ENCODE peak calls at places on chromosomes 3 and 15, in five cellular contexts. A, J, B, G and T are unnamed samples. For H3K9me3 and H3K4me1, the result is how much of the 10 kb centered on the place peaks cover.

GRCh38 chr3:105868450-105868744 is 415 bp downstream of the CBLB start:
- DNase-seq in A (peak), J (peak), B (no peak), G (no peak), T (peak)

GRCh38 chr15:40963201-40963600 is 9.9 kb downstream of the CHAC1 start:
- DNase-seq in A (no peak), J (no peak), B (no peak), G (no peak), T (no peak)

GRCh38 chr3:186646106-186646505 is 5.9 kb downstream of the FETUB start:
- DNase-seq in A (no peak), J (no peak), B (no peak), G (no peak), T (no peak)

GRCh38 chr15:68578960-68579935 is at the start of gene CORO2B:
- DNase-seq in A (peak), J (peak), B (peak), G (peak), T (no peak)

GRCh38 chr3:186965141-186965879 is 35.0 kb downstream of the ST6GAL1 start:
- DNase-seq in A (no peak), J (no peak), B (no peak), G (no peak), T (no peak)

GRCh38 chr3:186510374-186511079 is 33.7 kb downstream of the CRYGS start:
- DNase-seq in A (peak), J (no peak), B (peak), G (peak), T (no peak)

GRCh38 chr3:56788506-56788905 is 13.2 kb downstream of the ARHGEF3 start:
- DNase-seq in A (no peak), J (no peak), B (no peak), G (no peak), T (no peak)

GRCh38 chr3:73451276-73451973 is 173.3 kb downstream of the PDZRN3 start:
- DNase-seq in A (no peak), J (no peak), B (no peak), G (peak), T (no peak)

GRCh38 chr15:35445891-35446290 is 100.1 kb downstream of the DPH6 start:
- DNase-seq in A (peak), J (no peak), B (peak), G (no peak), T (no peak)

GRCh38 chr3:158649791-158650190 is 5.5 kb downstream of the GFM1 start:
- DNase-seq in A (no peak), J (no peak), B (peak), G (no peak), T (no peak)

GRCh38 chr15:62610499-62610898 is 432.0 kb upstream of the TPM1 start:
- DNase-seq in A (no peak), J (no peak), B (no peak), G (no peak), T (no peak)

GRCh38 chr3:120429921-120430361 is 20.9 kb downstream of the FSTL1 start:
- DNase-seq in A (peak), J (no peak), B (no peak), G (no peak), T (no peak)

GRCh38 chr3:195823998-195824397 is 12.3 kb upstream of the MUC4 start:
- DNase-seq in A (peak), J (no peak), B (peak), G (no peak), T (no peak)

GRCh38 chr15:48005921-48006541 is 114.8 kb upstream of the SLC24A5 start:
- DNase-seq in A (no peak), J (no peak), B (no peak), G (no peak), T (no peak)

GRCh38 chr3:84836961-84837360 is 121.8 kb upstream of the CADM2 start:
- DNase-seq in A (no peak), J (peak), B (no peak), G (no peak), T (no peak)

GRCh38 chr15:83848315-83849050 is 194.6 kb downstream of the ADAMTSL3 start:
- DNase-seq in A (peak), J (peak), B (peak), G (no peak), T (no peak)

GRCh38 chr3:169662215-169663070 is 1.1 kb downstream of the MECOM start:
- DNase-seq in A (peak), J (peak), B (peak), G (peak), T (peak)

GRCh38 chr3:31567036-31567435 is 34.3 kb downstream of the STT3B start:
- DNase-seq in A (no peak), J (peak), B (no peak), G (peak), T (no peak)

GRCh38 chr15:69990566-69991391 is 106.9 kb downstream of the TLE3 start:
- DNase-seq in A (no peak), J (no peak), B (no peak), G (no peak), T (no peak)

GRCh38 chr15:80856809-80857377 is 77.7 kb downstream of the CEMIP start:
- DNase-seq in A (no peak), J (no peak), B (no peak), G (no peak), T (no peak)

GRCh38 chr3:138544546-138544945 is 49.5 kb downstream of the CEP70 start:
- DNase-seq in A (no peak), J (no peak), B (no peak), G (no peak), T (no peak)
- H3K9me3 ChIP-seq in A (under half), J (under half), B (under half), G (under half), T (under half)

DNA sequence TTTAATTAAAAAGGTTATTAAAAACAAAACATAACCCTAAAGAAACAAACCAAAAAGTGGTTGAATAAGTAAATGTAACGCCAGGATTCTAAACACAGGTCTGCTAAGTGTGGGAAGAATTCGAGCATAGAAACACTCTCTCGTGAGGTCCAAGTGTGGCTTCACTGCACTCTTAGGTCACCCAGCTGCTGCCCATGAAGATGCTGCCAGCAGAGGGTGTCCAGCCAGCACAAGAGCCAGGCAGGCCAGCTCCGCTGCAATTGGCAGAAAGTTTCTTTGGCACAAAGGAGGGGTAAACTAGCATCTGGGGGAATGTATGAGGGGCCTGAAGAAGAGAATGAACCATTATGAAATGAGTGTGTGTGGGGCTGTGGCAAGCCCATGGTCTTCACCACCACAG is 215.7 kb upstream of the FEZF2 start:
- DNase-seq in A (no peak), J (no peak), B (no peak), G (no peak), T (no peak)
- TF ChIP-seq CTCF in A (no peak), J (no peak), B (no peak), G (no peak), T (no peak)

DNA sequence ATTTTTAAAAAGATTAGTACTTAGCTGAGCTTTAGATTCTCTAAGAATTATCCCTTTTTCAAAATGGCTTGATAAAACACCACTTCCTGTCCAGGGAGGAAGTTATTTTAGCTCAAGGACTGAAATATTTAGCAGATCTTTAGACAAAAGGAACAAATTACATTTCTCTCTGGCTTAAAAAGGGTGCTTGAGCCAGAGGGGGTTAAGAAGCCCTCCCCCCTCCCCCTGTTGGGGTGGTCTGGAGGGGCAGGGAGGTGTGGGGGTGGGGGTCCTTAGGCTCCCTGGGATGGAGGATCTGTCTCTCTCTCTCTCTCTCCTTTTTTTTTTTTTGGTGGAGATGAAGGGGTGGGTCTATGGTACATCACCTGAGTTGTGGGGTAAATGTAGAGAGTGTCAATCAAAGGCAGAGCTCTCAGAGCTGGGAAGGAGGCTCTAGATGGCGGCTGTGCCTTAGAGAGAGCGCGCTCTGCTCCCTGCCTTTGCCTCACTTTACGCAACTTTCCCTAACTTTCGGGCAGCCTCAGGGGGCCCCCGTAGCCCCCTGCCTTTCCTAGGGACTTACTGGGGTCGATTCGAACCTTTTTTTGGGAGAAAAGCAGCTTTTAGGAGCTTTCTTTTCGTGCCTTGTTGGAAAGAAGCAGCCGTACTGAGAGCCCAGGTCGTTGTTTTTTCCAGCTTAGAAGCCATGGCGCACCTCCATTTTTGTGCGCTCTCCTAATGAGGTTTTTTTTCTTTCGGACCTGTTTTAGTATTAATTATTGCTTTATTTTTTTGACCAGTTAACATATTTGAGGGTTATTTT is at the start of gene CHD2:
- DNase-seq in A (peak), J (peak), B (peak), G (peak), T (no peak)
- H3K4me1 ChIP-seq in A (under half), J (under half), B (under half), G (under half), T (half or more)

GRCh38 chr3:49804141-49805041 is 1.3 kb downstream of the INKA1 start:
- DNase-seq in A (no peak), J (no peak), B (peak), G (no peak), T (no peak)
- H3K9me3 ChIP-seq in A (under half), J (under half), B (under half), G (under half), T (under half)

GRCh38 chr15:71153823-71154524 is 38.7 kb downstream of the THSD4 start:
- DNase-seq in A (no peak), J (no peak), B (peak), G (no peak), T (no peak)
- TF ChIP-seq CTCF in A (no peak), J (no peak), B (no peak), G (no peak), T (no peak)

DNA sequence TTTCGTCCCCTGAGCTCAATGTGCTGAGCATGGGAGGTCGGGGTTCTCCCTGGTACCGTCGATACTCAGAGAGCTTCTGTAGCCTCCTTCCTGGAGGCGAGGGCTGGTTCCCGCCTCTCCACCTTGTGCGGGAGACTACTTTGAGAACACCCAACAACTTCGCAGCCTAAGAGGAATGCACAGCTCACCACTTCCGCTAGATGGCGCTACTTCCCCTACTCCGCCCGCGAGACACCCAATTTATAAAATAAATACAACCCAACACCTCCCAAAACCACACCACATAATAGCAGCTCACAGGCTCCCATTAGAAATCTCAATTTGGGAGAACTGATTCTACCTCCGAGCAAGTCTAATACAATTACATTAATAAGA is 1.2 kb downstream of the RGMA start:
- DNase-seq in A (peak), J (peak), B (peak), G (peak), T (no peak)
- H3K4me1 ChIP-seq in A (under half), J (under half), B (under half), G (under half), T (under half)

GRCh38 chr15:101233651-101234281 is 18.1 kb downstream of the CHSY1 start:
- DNase-seq in A (no peak), J (no peak), B (peak), G (no peak), T (no peak)

GRCh38 chr15:101232677-101233076 is 19.2 kb downstream of the CHSY1 start:
- DNase-seq in A (no peak), J (no peak), B (no peak), G (no peak), T (no peak)

GRCh38 chr15:101225658-101226057 is 26.2 kb downstream of the CHSY1 start:
- DNase-seq in A (peak), J (no peak), B (no peak), G (no peak), T (no peak)

DNA sequence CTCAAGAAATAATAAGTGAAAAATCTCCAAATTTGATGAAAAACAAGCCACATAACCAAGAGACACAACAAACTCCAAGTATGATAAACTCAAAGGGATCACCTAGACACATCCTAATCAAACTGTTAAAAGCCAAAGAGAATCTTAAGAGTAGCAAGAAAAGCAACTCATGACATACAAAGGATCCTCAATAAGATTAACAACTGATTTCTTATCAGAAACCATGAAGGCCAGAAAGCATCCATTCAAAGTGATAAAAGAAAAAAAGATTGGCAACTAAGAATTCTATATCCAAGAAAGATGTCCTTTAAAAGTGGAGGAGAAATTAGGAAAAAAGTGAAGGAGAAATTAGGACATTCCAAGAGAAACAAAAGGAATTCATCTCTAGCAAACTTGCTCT is 23.5 kb downstream of the CHSY1 start:
- DNase-seq in A (no peak), J (no peak), B (no peak), G (no peak), T (no peak)
- H3K9me3 ChIP-seq in A (under half), J (under half), B (under half), G (under half), T (under half)

DNA sequence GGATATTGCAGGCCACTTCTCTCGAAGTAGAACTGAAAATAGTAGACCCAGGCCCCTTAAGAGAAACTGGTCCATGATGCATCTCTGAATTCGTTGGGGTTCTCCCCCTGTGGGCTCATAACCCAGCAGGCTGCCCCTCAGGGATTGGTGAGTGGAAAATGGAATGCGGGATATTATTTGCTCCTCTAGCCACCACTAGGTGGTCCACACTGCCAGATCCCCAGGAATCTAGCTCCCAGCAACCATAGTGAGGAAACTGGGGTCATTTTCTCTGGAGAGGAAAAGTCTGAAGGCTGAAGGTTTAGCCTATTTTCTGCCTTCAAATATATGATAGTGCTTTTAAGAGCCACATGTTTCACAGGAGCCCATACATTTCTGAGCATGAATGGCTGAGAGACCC is 6.7 kb downstream of the CX3CR1 start:
- DNase-seq in A (no peak), J (no peak), B (no peak), G (no peak), T (no peak)
- TF ChIP-seq CTCF in A (no peak), J (no peak), B (no peak), G (peak), T (no peak)

DNA sequence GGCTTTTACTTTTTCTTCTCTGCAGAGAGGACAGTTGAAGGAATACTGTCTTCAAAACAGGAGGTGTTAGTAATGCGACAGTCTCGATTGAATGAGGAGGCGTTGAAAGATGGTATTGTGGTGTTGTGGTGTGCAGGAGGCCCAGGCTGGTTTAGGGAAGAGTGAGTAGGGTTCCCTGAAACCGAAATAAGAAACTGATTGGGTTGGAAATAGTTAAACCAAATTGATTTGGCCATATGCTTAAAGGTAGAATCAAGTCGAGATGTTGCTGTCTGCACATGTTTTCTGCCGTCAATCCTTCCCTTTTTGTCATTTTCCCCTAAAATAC is 848 bp downstream of the ATP6V1A start:
- DNase-seq in A (peak), J (no peak), B (peak), G (peak), T (no peak)
- H3K4me1 ChIP-seq in A (under half), J (under half), B (under half), G (under half), T (under half)